ENCODE peak calls at places on chromosomes 7 and 10, in ten cellular contexts. One of them, this sample, is unnamed.

GRCh38 chr7:134926396-134926795 is 59.9 kb upstream of the AGBL3 start:
- DNase-seq in COLO829: no peak
- DNase-seq in HT1080: no peak
- DNase-seq in hypothalamus: no peak
- DNase-seq in Caki2: no peak
- DNase-seq in activated CD4-positive, alpha-beta T cell treated with anti-CD3 and anti-CD28 coated beads, Interleukin-2, amount 50 U/mL, for 24 hours: no peak
- DNase-seq in NT2/D1: no peak
- DNase-seq in mesenteric fat pad: no peak
- DNase-seq in iPS-NIHi11: no peak
- DNase-seq in Jurkat, Clone E6-1: no peak
- DNase-seq in this sample: no peak

GRCh38 chr10:27446091-27446918 is 57.8 kb upstream of the RAB18 start:
- DNase-seq in mesenteric fat pad: no peak
- DNase-seq in NT2/D1: no peak
- DNase-seq in HT1080: peak; percentile 34
- DNase-seq in hypothalamus: no peak
- DNase-seq in activated CD4-positive, alpha-beta T cell treated with anti-CD3 and anti-CD28 coated beads, Interleukin-2, amount 50 U/mL, for 24 hours: no peak
- DNase-seq in Jurkat, Clone E6-1: peak; percentile 28
- DNase-seq in iPS-NIHi11: peak; percentile 28
- DNase-seq in COLO829: peak; percentile 40
- DNase-seq in Caki2: peak; percentile 41
- DNase-seq in this sample: no peak

GRCh38 chr7:137953043-137953691 is 48.7 kb downstream of the CREB3L2 start:
- DNase-seq in iPS-NIHi11: no peak
- DNase-seq in hypothalamus: no peak
- DNase-seq in Caki2: peak; percentile 68
- DNase-seq in mesenteric fat pad: no peak
- DNase-seq in COLO829: no peak
- DNase-seq in Jurkat, Clone E6-1: no peak
- DNase-seq in HT1080: peak; percentile 50
- DNase-seq in NT2/D1: peak; percentile 70
- DNase-seq in activated CD4-positive, alpha-beta T cell treated with anti-CD3 and anti-CD28 coated beads, Interleukin-2, amount 50 U/mL, for 24 hours: no peak
- DNase-seq in this sample: no peak

GRCh38 chr7:121604627-121605296 is 208.7 kb upstream of the FAM3C start:
- DNase-seq in HT1080: peak; percentile 47
- DNase-seq in NT2/D1: no peak
- DNase-seq in mesenteric fat pad: no peak
- DNase-seq in Caki2: no peak
- DNase-seq in activated CD4-positive, alpha-beta T cell treated with anti-CD3 and anti-CD28 coated beads, Interleukin-2, amount 50 U/mL, for 24 hours: no peak
- DNase-seq in COLO829: peak; percentile 94
- DNase-seq in hypothalamus: no peak
- DNase-seq in Jurkat, Clone E6-1: no peak
- DNase-seq in iPS-NIHi11: no peak
- DNase-seq in this sample: no peak

GRCh38 chr7:82442492-82443043 is 1.0 kb downstream of the CACNA2D1 start:
- DNase-seq in hypothalamus: peak; percentile 4
- DNase-seq in Caki2: peak; percentile 42
- DNase-seq in NT2/D1: no peak
- DNase-seq in Jurkat, Clone E6-1: no peak
- DNase-seq in activated CD4-positive, alpha-beta T cell treated with anti-CD3 and anti-CD28 coated beads, Interleukin-2, amount 50 U/mL, for 24 hours: no peak
- DNase-seq in iPS-NIHi11: peak; percentile 10
- DNase-seq in COLO829: no peak
- DNase-seq in HT1080: no peak
- DNase-seq in mesenteric fat pad: no peak
- DNase-seq in this sample: no peak

GRCh38 chr7:75638607-75639070 is 100.1 kb downstream of the HIP1 start:
- DNase-seq in COLO829: no peak
- DNase-seq in activated CD4-positive, alpha-beta T cell treated with anti-CD3 and anti-CD28 coated beads, Interleukin-2, amount 50 U/mL, for 24 hours: no peak
- DNase-seq in Caki2: peak; percentile 40
- DNase-seq in Jurkat, Clone E6-1: no peak
- DNase-seq in mesenteric fat pad: no peak
- DNase-seq in HT1080: no peak
- DNase-seq in hypothalamus: peak; percentile 19
- DNase-seq in iPS-NIHi11: peak; percentile 75
- DNase-seq in NT2/D1: no peak
- DNase-seq in this sample: peak; percentile 72

GRCh38 chr10:3931901-3932300 is 146.9 kb upstream of the KLF6 start:
- DNase-seq in hypothalamus: no peak
- DNase-seq in iPS-NIHi11: no peak
- DNase-seq in COLO829: no peak
- DNase-seq in mesenteric fat pad: no peak
- DNase-seq in NT2/D1: no peak
- DNase-seq in Jurkat, Clone E6-1: no peak
- DNase-seq in HT1080: no peak
- DNase-seq in activated CD4-positive, alpha-beta T cell treated with anti-CD3 and anti-CD28 coated beads, Interleukin-2, amount 50 U/mL, for 24 hours: no peak
- DNase-seq in Caki2: no peak
- DNase-seq in this sample: no peak

GRCh38 chr7:11193131-11193867 is 219.6 kb downstream of the PHF14 start:
- DNase-seq in COLO829: no peak
- DNase-seq in mesenteric fat pad: no peak
- DNase-seq in iPS-NIHi11: peak; percentile 20
- DNase-seq in HT1080: peak; percentile 47
- DNase-seq in Caki2: no peak
- DNase-seq in hypothalamus: no peak
- DNase-seq in NT2/D1: peak; percentile 74
- DNase-seq in activated CD4-positive, alpha-beta T cell treated with anti-CD3 and anti-CD28 coated beads, Interleukin-2, amount 50 U/mL, for 24 hours: no peak
- DNase-seq in Jurkat, Clone E6-1: no peak
- DNase-seq in this sample: no peak

GRCh38 chr10:48572414-48572813 is 32.5 kb downstream of the ARHGAP22 start:
- DNase-seq in HT1080: peak; percentile 69
- DNase-seq in Caki2: no peak
- DNase-seq in iPS-NIHi11: no peak
- DNase-seq in hypothalamus: no peak
- DNase-seq in NT2/D1: no peak
- DNase-seq in mesenteric fat pad: no peak
- DNase-seq in activated CD4-positive, alpha-beta T cell treated with anti-CD3 and anti-CD28 coated beads, Interleukin-2, amount 50 U/mL, for 24 hours: no peak
- DNase-seq in Jurkat, Clone E6-1: no peak
- DNase-seq in COLO829: no peak
- DNase-seq in this sample: no peak

GRCh38 chr10:2207246-2207922 is 470.1 kb upstream of the ADARB2 start:
- DNase-seq in hypothalamus: no peak
- DNase-seq in mesenteric fat pad: no peak
- DNase-seq in Jurkat, Clone E6-1: no peak
- DNase-seq in Caki2: no peak
- DNase-seq in iPS-NIHi11: no peak
- DNase-seq in COLO829: no peak
- DNase-seq in activated CD4-positive, alpha-beta T cell treated with anti-CD3 and anti-CD28 coated beads, Interleukin-2, amount 50 U/mL, for 24 hours: no peak
- DNase-seq in HT1080: no peak
- DNase-seq in NT2/D1: no peak
- DNase-seq in this sample: no peak

GRCh38 chr7:147412782-147413186 is 1177.8 kb upstream of the C7orf33 start:
- DNase-seq in COLO829: peak; percentile 18
- DNase-seq in mesenteric fat pad: no peak
- DNase-seq in Jurkat, Clone E6-1: no peak
- DNase-seq in Caki2: peak; percentile 15
- DNase-seq in NT2/D1: no peak
- DNase-seq in activated CD4-positive, alpha-beta T cell treated with anti-CD3 and anti-CD28 coated beads, Interleukin-2, amount 50 U/mL, for 24 hours: no peak
- DNase-seq in iPS-NIHi11: no peak
- DNase-seq in HT1080: peak; percentile 82
- DNase-seq in hypothalamus: no peak
- DNase-seq in this sample: no peak

GRCh38 chr7:44046321-44047061 is 2.0 kb downstream of the DBNL start:
- DNase-seq in hypothalamus: no peak
- DNase-seq in iPS-NIHi11: no peak
- DNase-seq in HT1080: no peak
- DNase-seq in Jurkat, Clone E6-1: no peak
- DNase-seq in Caki2: no peak
- DNase-seq in activated CD4-positive, alpha-beta T cell treated with anti-CD3 and anti-CD28 coated beads, Interleukin-2, amount 50 U/mL, for 24 hours: no peak
- DNase-seq in NT2/D1: no peak
- DNase-seq in COLO829: no peak
- DNase-seq in mesenteric fat pad: peak; percentile 47
- DNase-seq in this sample: no peak

GRCh38 chr7:132815696-132816334 is 239.5 kb upstream of the PLXNA4 start:
- DNase-seq in mesenteric fat pad: no peak
- DNase-seq in activated CD4-positive, alpha-beta T cell treated with anti-CD3 and anti-CD28 coated beads, Interleukin-2, amount 50 U/mL, for 24 hours: no peak
- DNase-seq in iPS-NIHi11: peak; percentile 33
- DNase-seq in COLO829: no peak
- DNase-seq in HT1080: peak; percentile 6
- DNase-seq in Jurkat, Clone E6-1: no peak
- DNase-seq in Caki2: peak; percentile 39
- DNase-seq in NT2/D1: no peak
- DNase-seq in hypothalamus: no peak
- DNase-seq in this sample: no peak

GRCh38 chr10:69272620-69273019 is 5.7 kb upstream of the HK1 start:
- DNase-seq in activated CD4-positive, alpha-beta T cell treated with anti-CD3 and anti-CD28 coated beads, Interleukin-2, amount 50 U/mL, for 24 hours: no peak
- DNase-seq in Jurkat, Clone E6-1: no peak
- DNase-seq in COLO829: peak; percentile 3
- DNase-seq in iPS-NIHi11: no peak
- DNase-seq in mesenteric fat pad: no peak
- DNase-seq in HT1080: peak; percentile 76
- DNase-seq in hypothalamus: no peak
- DNase-seq in NT2/D1: no peak
- DNase-seq in Caki2: no peak
- DNase-seq in this sample: no peak

GRCh38 chr10:58299580-58299979 is 30.6 kb downstream of the CISD1 start:
- DNase-seq in hypothalamus: no peak
- DNase-seq in HT1080: peak; percentile 39
- DNase-seq in activated CD4-positive, alpha-beta T cell treated with anti-CD3 and anti-CD28 coated beads, Interleukin-2, amount 50 U/mL, for 24 hours: peak; percentile 6
- DNase-seq in iPS-NIHi11: peak; percentile 62
- DNase-seq in Caki2: peak; percentile 41
- DNase-seq in Jurkat, Clone E6-1: peak; percentile 51
- DNase-seq in COLO829: peak; percentile 33
- DNase-seq in mesenteric fat pad: no peak
- DNase-seq in NT2/D1: peak; percentile 28
- DNase-seq in this sample: peak; percentile 8

GRCh38 chr7:92226981-92227380 is 18.7 kb downstream of the KRIT1 start:
- DNase-seq in iPS-NIHi11: no peak
- DNase-seq in hypothalamus: no peak
- DNase-seq in HT1080: no peak
- DNase-seq in NT2/D1: no peak
- DNase-seq in mesenteric fat pad: no peak
- DNase-seq in activated CD4-positive, alpha-beta T cell treated with anti-CD3 and anti-CD28 coated beads, Interleukin-2, amount 50 U/mL, for 24 hours: no peak
- DNase-seq in Caki2: no peak
- DNase-seq in COLO829: no peak
- DNase-seq in Jurkat, Clone E6-1: no peak
- DNase-seq in this sample: no peak

GRCh38 chr7:21076579-21076978 is 289.9 kb upstream of the SP8 start:
- DNase-seq in Jurkat, Clone E6-1: no peak
- DNase-seq in hypothalamus: no peak
- DNase-seq in Caki2: no peak
- DNase-seq in NT2/D1: no peak
- DNase-seq in COLO829: no peak
- DNase-seq in HT1080: no peak
- DNase-seq in iPS-NIHi11: peak; percentile 27
- DNase-seq in mesenteric fat pad: no peak
- DNase-seq in activated CD4-positive, alpha-beta T cell treated with anti-CD3 and anti-CD28 coated beads, Interleukin-2, amount 50 U/mL, for 24 hours: no peak
- DNase-seq in this sample: no peak

GRCh38 chr10:99766282-99766681 is 16.2 kb upstream of the ABCC2 start:
- DNase-seq in COLO829: no peak
- DNase-seq in activated CD4-positive, alpha-beta T cell treated with anti-CD3 and anti-CD28 coated beads, Interleukin-2, amount 50 U/mL, for 24 hours: no peak
- DNase-seq in mesenteric fat pad: no peak
- DNase-seq in iPS-NIHi11: no peak
- DNase-seq in NT2/D1: no peak
- DNase-seq in Caki2: no peak
- DNase-seq in HT1080: no peak
- DNase-seq in Jurkat, Clone E6-1: peak; percentile 29
- DNase-seq in hypothalamus: no peak
- DNase-seq in this sample: no peak

GRCh38 chr7:110347091-110347490 is 743.8 kb upstream of the LRRN3 start:
- DNase-seq in COLO829: no peak
- DNase-seq in NT2/D1: no peak
- DNase-seq in activated CD4-positive, alpha-beta T cell treated with anti-CD3 and anti-CD28 coated beads, Interleukin-2, amount 50 U/mL, for 24 hours: no peak
- DNase-seq in iPS-NIHi11: no peak
- DNase-seq in hypothalamus: no peak
- DNase-seq in mesenteric fat pad: no peak
- DNase-seq in HT1080: peak; percentile 8
- DNase-seq in Caki2: no peak
- DNase-seq in Jurkat, Clone E6-1: no peak
- DNase-seq in this sample: no peak

GRCh38 chr7:99540542-99540941 is 11.4 kb downstream of the FAM200A start:
- DNase-seq in Caki2: no peak
- DNase-seq in HT1080: no peak
- DNase-seq in iPS-NIHi11: no peak
- DNase-seq in hypothalamus: no peak
- DNase-seq in COLO829: no peak
- DNase-seq in activated CD4-positive, alpha-beta T cell treated with anti-CD3 and anti-CD28 coated beads, Interleukin-2, amount 50 U/mL, for 24 hours: no peak
- DNase-seq in NT2/D1: no peak
- DNase-seq in Jurkat, Clone E6-1: no peak
- DNase-seq in mesenteric fat pad: no peak
- DNase-seq in this sample: no peak

GRCh38 chr10:76178561-76179292 is 747.3 kb downstream of the LRMDA start:
- DNase-seq in Jurkat, Clone E6-1: no peak
- DNase-seq in hypothalamus: no peak
- DNase-seq in COLO829: no peak
- DNase-seq in activated CD4-positive, alpha-beta T cell treated with anti-CD3 and anti-CD28 coated beads, Interleukin-2, amount 50 U/mL, for 24 hours: no peak
- DNase-seq in mesenteric fat pad: no peak
- DNase-seq in Caki2: no peak
- DNase-seq in NT2/D1: no peak
- DNase-seq in iPS-NIHi11: no peak
- DNase-seq in HT1080: no peak
- DNase-seq in this sample: no peak

GRCh38 chr10:18689498-18689897 is 30.3 kb downstream of the ARL5B start:
- DNase-seq in iPS-NIHi11: no peak
- DNase-seq in NT2/D1: no peak
- DNase-seq in Caki2: peak; percentile 31
- DNase-seq in mesenteric fat pad: no peak
- DNase-seq in activated CD4-positive, alpha-beta T cell treated with anti-CD3 and anti-CD28 coated beads, Interleukin-2, amount 50 U/mL, for 24 hours: no peak
- DNase-seq in HT1080: no peak
- DNase-seq in COLO829: no peak
- DNase-seq in hypothalamus: no peak
- DNase-seq in Jurkat, Clone E6-1: peak; percentile 28
- DNase-seq in this sample: no peak

GRCh38 chr7:124457841-124458240 is 307.8 kb downstream of the GPR37 start:
- DNase-seq in Caki2: no peak
- DNase-seq in activated CD4-positive, alpha-beta T cell treated with anti-CD3 and anti-CD28 coated beads, Interleukin-2, amount 50 U/mL, for 24 hours: no peak
- DNase-seq in hypothalamus: no peak
- DNase-seq in iPS-NIHi11: no peak
- DNase-seq in COLO829: no peak
- DNase-seq in mesenteric fat pad: no peak
- DNase-seq in Jurkat, Clone E6-1: no peak
- DNase-seq in HT1080: peak; percentile 41
- DNase-seq in NT2/D1: no peak
- DNase-seq in this sample: no peak

GRCh38 chr10:70602665-70603438 is at the start of gene PRF1:
- DNase-seq in COLO829: no peak
- DNase-seq in NT2/D1: no peak
- DNase-seq in Jurkat, Clone E6-1: peak; percentile 87
- DNase-seq in activated CD4-positive, alpha-beta T cell treated with anti-CD3 and anti-CD28 coated beads, Interleukin-2, amount 50 U/mL, for 24 hours: peak; percentile 29
- DNase-seq in iPS-NIHi11: no peak
- DNase-seq in HT1080: no peak
- DNase-seq in mesenteric fat pad: no peak
- DNase-seq in hypothalamus: no peak
- DNase-seq in Caki2: no peak
- DNase-seq in this sample: no peak

GRCh38 chr7:105584165-105584564 is 2.9 kb upstream of the EFCAB10 start:
- DNase-seq in iPS-NIHi11: no peak
- DNase-seq in HT1080: no peak
- DNase-seq in hypothalamus: no peak
- DNase-seq in Jurkat, Clone E6-1: no peak
- DNase-seq in COLO829: no peak
- DNase-seq in activated CD4-positive, alpha-beta T cell treated with anti-CD3 and anti-CD28 coated beads, Interleukin-2, amount 50 U/mL, for 24 hours: no peak
- DNase-seq in Caki2: peak; percentile 15
- DNase-seq in mesenteric fat pad: no peak
- DNase-seq in NT2/D1: no peak
- DNase-seq in this sample: no peak

GRCh38 chr10:63166742-63167258 is 33.7 kb downstream of the NRBF2 start:
- DNase-seq in mesenteric fat pad: no peak
- DNase-seq in HT1080: peak; percentile 62
- DNase-seq in COLO829: peak; percentile 31
- DNase-seq in Jurkat, Clone E6-1: peak; percentile 66
- DNase-seq in activated CD4-positive, alpha-beta T cell treated with anti-CD3 and anti-CD28 coated beads, Interleukin-2, amount 50 U/mL, for 24 hours: no peak
- DNase-seq in iPS-NIHi11: peak; percentile 48
- DNase-seq in NT2/D1: peak; percentile 33
- DNase-seq in hypothalamus: no peak
- DNase-seq in Caki2: peak; percentile 65
- DNase-seq in this sample: no peak

GRCh38 chr7:151038951-151039849 is 9.1 kb upstream of the ASIC3 start:
- DNase-seq in COLO829: peak; percentile 84
- DNase-seq in hypothalamus: no peak
- DNase-seq in activated CD4-positive, alpha-beta T cell treated with anti-CD3 and anti-CD28 coated beads, Interleukin-2, amount 50 U/mL, for 24 hours: peak; percentile 31
- DNase-seq in Caki2: peak; percentile 95
- DNase-seq in mesenteric fat pad: peak; percentile 94
- DNase-seq in HT1080: peak; percentile 98
- DNase-seq in NT2/D1: no peak
- DNase-seq in iPS-NIHi11: peak; percentile 51
- DNase-seq in Jurkat, Clone E6-1: no peak
- DNase-seq in this sample: no peak

GRCh38 chr7:25595931-25596330 is 367.6 kb upstream of the NPVF start:
- DNase-seq in NT2/D1: no peak
- DNase-seq in mesenteric fat pad: no peak
- DNase-seq in Caki2: no peak
- DNase-seq in hypothalamus: no peak
- DNase-seq in iPS-NIHi11: no peak
- DNase-seq in COLO829: no peak
- DNase-seq in HT1080: no peak
- DNase-seq in Jurkat, Clone E6-1: no peak
- DNase-seq in activated CD4-positive, alpha-beta T cell treated with anti-CD3 and anti-CD28 coated beads, Interleukin-2, amount 50 U/mL, for 24 hours: no peak
- DNase-seq in this sample: no peak

This sample was measured in substantia nigra.